ENCODE peak calls at places on chromosomes 4 and X, in eight cellular contexts. A is AML-193; X is choroid plexus epithelial cell; Z is esophagus squamous epithelium; K is glomerular endothelial cell; E is pancreas; B is activated CD4-positive, alpha-beta T cell treated with anti-CD3 and anti-CD28 coated beads for 1 hour; V is stimulated activated CD4-positive, alpha-beta T cell treated with anti-CD3 and anti-CD28 coated beads, Interleukin-4, amount 100 ng/mL, for 24 hours. I is an unnamed sample.

GRCh38 chr4:169163495-169163894 is 107.3 kb downstream of the SH3RF1 start:
- DNase-seq in K (no peak), V (no peak), A (no peak), B (no peak), E (no peak), Z (no peak), X (no peak), I (no peak)

GRCh38 chrX:40867352-40867751 is 132.0 kb upstream of the MED14 start:
- DNase-seq in A (no peak), X (peak), Z (no peak), V (no peak), K (no peak), E (no peak), B (no peak), I (peak)

GRCh38 chr4:80295841-80296240 is 29.4 kb downstream of the FGF5 start:
- DNase-seq in E (no peak), Z (no peak), V (no peak), B (no peak), X (no peak), K (no peak), A (no peak), I (no peak)

GRCh38 chrX:56615282-56615681 is 51.9 kb downstream of the UBQLN2 start:
- DNase-seq in V (no peak), B (no peak), X (no peak), E (no peak), Z (no peak), K (no peak), A (no peak), I (no peak)

GRCh38 chr4:82462415-82462831 is 32.0 kb downstream of the ENOPH1 start:
- DNase-seq in A (peak), Z (peak), V (peak), K (peak), B (peak), E (peak), X (peak), I (peak)

GRCh38 chr4:16337936-16338335 is 111.7 kb upstream of the TAPT1 start:
- DNase-seq in E (no peak), A (no peak), V (no peak), Z (no peak), B (no peak), X (peak), K (no peak), I (peak)

GRCh38 chr4:183544109-183544508 is 39.3 kb downstream of the ING2 start:
- DNase-seq in E (no peak), V (peak), A (no peak), K (no peak), Z (no peak), B (no peak), X (peak), I (peak)

GRCh38 chrX:105999294-105999693 is 39.2 kb downstream of the SERPINA7 start:
- DNase-seq in E (no peak), V (no peak), B (no peak), A (no peak), Z (no peak), X (peak), K (no peak), I (no peak)

GRCh38 chr4:87321888-87322287 is 794 bp downstream of the HSD17B13 start:
- DNase-seq in A (no peak), X (no peak), K (no peak), Z (no peak), V (no peak), E (no peak), B (no peak), I (no peak)